ENCODE peak calls at places on chromosomes 6 and 20, in ten cellular contexts. L is tibial nerve, Z is cardiac muscle cell, V is transverse colon, J is vagina, M is astrocyte of the spinal cord, T is Panc1, C is GM12878, P is astrocyte, A is colonic mucosa. G is an unnamed sample.

GRCh38 chr6:26065952-26066380 is 21.3 kb upstream of the HFE start:
- DNase-seq in T (no peak), P (peak), L (no peak), M (peak), J (no peak), Z (peak), V (peak), A (peak), C (peak), G (peak)

GRCh38 chr6:169933839-169934698 is 182.6 kb downstream of the ERMARD start:
- DNase-seq in T (no peak), P (no peak), M (no peak), L (no peak), Z (peak), A (peak), V (peak), C (no peak), J (no peak), G (no peak)

GRCh38 chr6:143299253-143300166 is 151.0 kb downstream of the ADAT2 start:
- DNase-seq in T (no peak), A (no peak), L (no peak), C (no peak), Z (no peak), P (no peak), M (no peak), V (no peak), J (no peak), G (no peak)

GRCh38 chr6:122969999-122970398 is 26.0 kb upstream of the CLVS2 start:
- DNase-seq in J (no peak), P (no peak), T (no peak), Z (no peak), A (no peak), V (no peak), L (no peak), M (no peak), C (no peak), G (no peak)

GRCh38 chr20:31967830-31968249 is at the start of gene XKR7:
- DNase-seq in P (no peak), M (no peak), J (no peak), C (no peak), T (no peak), A (no peak), L (no peak), Z (no peak), V (no peak), G (no peak)

GRCh38 chr20:5080384-5080877 is 39.3 kb downstream of the PCNA start:
- DNase-seq in P (no peak), V (peak), C (peak), L (peak), Z (peak), T (no peak), M (no peak), J (no peak), A (no peak), G (no peak)

GRCh38 chr6:24332306-24332705 is 25.6 kb downstream of the DCDC2 start:
- DNase-seq in M (peak), V (no peak), C (no peak), L (no peak), A (no peak), J (no peak), P (peak), Z (peak), T (no peak), G (peak)

GRCh38 chr20:34024733-34025351 is 31.1 kb downstream of the RALY start:
- DNase-seq in J (no peak), L (no peak), V (no peak), Z (no peak), P (no peak), C (no peak), T (no peak), M (no peak), A (peak), G (no peak)

GRCh38 chr20:46128310-46129151 is 10.4 kb downstream of the CD40 start:
- DNase-seq in Z (peak), V (no peak), C (no peak), T (no peak), L (no peak), J (no peak), P (no peak), M (no peak), A (no peak), G (no peak)

GRCh38 chr20:49231461-49231860 is 12.2 kb downstream of the DDX27 start:
- DNase-seq in T (no peak), J (no peak), M (no peak), C (no peak), Z (no peak), P (no peak), L (no peak), V (no peak), A (no peak), G (no peak)

GRCh38 chr6:128558021-128558420 is 37.6 kb upstream of the PTPRK start:
- DNase-seq in T (no peak), Z (no peak), C (no peak), V (no peak), M (no peak), L (no peak), J (no peak), P (no peak), A (no peak), G (no peak)

GRCh38 chr6:128558924-128559323 is 38.5 kb upstream of the PTPRK start:
- DNase-seq in M (no peak), V (no peak), T (no peak), Z (no peak), L (no peak), J (no peak), C (no peak), A (no peak), P (no peak), G (no peak)

GRCh38 chr6:128557086-128557485 is 36.7 kb upstream of the PTPRK start:
- DNase-seq in J (no peak), V (no peak), A (no peak), C (no peak), L (no peak), T (no peak), Z (peak), M (no peak), P (peak), G (no peak)

GRCh38 chr6:128554302-128554701 is 33.9 kb upstream of the PTPRK start:
- DNase-seq in A (no peak), M (peak), C (no peak), J (no peak), P (no peak), Z (peak), L (no peak), V (no peak), T (no peak), G (peak)
- TF ChIP-seq CTCF in A (no peak), M (peak), C (no peak), J (no peak), P (no peak), Z (peak), L (no peak), V (peak), T (peak), G (peak)

GRCh38 chr20:38164069-38164468 is 1.0 kb downstream of the TGM2 start:
- DNase-seq in M (no peak), Z (no peak), L (no peak), V (no peak), P (no peak), T (no peak), A (no peak), C (no peak), J (no peak), G (no peak)
- H3K4me3 ChIP-seq in M (peak), Z (peak), L (no peak), V (no peak), P (peak), T (peak), A (peak), C (no peak), J (peak), G (no peak)

DNA sequence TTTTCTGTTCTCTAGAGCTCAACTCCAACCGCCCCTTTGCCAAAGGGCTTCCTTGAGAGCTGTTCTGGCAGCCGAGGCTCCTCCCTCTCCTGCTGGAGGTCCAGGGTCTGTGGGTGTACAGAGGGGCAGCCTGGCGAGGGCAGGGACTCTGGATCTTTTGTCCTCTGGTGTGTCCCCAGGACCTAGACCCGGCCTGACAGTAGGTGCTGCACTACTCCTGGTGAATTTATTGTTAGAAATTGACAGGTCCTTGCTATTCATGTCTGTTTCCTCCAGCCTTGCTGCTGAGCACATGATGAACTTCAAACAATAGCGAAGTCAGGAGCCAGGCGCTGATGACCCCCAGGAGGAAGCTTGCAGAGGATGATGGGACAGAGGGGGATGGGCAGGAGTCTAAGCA is 234.7 kb upstream of the SULF2 start:
- DNase-seq in L (no peak), Z (no peak), M (no peak), A (no peak), C (no peak), P (no peak), J (no peak), T (no peak), V (no peak), G (no peak)
- TF ChIP-seq CTCF in L (no peak), Z (no peak), M (no peak), A (no peak), C (no peak), P (no peak), J (no peak), T (no peak), V (no peak), G (no peak)

GRCh38 chr20:61803416-61803902 is 262.2 kb downstream of the TAF4 start:
- DNase-seq in V (no peak), J (no peak), M (peak), L (no peak), Z (no peak), P (peak), C (no peak), T (no peak), A (no peak), G (no peak)
- H3K4me3 ChIP-seq in V (no peak), J (peak), M (no peak), L (no peak), Z (no peak), P (no peak), C (no peak), T (no peak), A (no peak), G (no peak)

DNA sequence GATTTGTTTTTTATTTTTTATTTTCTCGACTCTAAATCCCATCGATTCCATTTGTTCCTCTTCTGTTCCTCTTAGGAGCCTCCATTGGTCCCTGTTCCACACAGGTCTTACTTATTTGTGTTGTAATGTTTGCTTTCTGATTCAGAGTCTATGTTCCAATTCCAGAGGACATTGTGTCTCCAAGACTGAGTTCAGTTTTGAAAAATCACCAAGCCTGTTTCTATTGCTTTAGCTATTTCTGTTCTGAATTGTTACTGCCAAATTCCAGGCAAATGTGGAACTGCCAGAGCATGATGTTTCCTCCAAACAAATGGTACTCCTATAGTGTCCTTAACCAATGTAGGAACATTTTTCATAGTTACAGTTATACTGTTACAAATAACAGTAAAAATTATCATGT is 270.9 kb upstream of the SPTLC3 start:
- DNase-seq in P (no peak), L (no peak), T (no peak), J (no peak), M (no peak), A (no peak), V (no peak), Z (no peak), C (no peak), G (no peak)
- TF ChIP-seq CTCF in P (no peak), L (no peak), T (no peak), J (no peak), M (no peak), A (no peak), V (no peak), Z (no peak), C (no peak), G (no peak)

GRCh38 chr20:24425523-24425922 is 43.9 kb upstream of the SYNDIG1 start:
- DNase-seq in Z (no peak), A (no peak), M (no peak), J (no peak), L (no peak), V (no peak), C (no peak), T (no peak), P (no peak), G (no peak)

GRCh38 chr20:24422361-24422760 is 47.1 kb upstream of the SYNDIG1 start:
- DNase-seq in Z (no peak), V (no peak), L (no peak), T (no peak), J (no peak), C (no peak), M (no peak), P (no peak), A (no peak), G (no peak)

GRCh38 chr20:24421071-24421470 is 48.4 kb upstream of the SYNDIG1 start:
- DNase-seq in C (no peak), Z (no peak), T (no peak), V (no peak), L (no peak), A (no peak), J (no peak), M (no peak), P (no peak), G (no peak)

GRCh38 chr20:24423794-24424307 is 45.6 kb upstream of the SYNDIG1 start:
- DNase-seq in L (no peak), T (no peak), Z (no peak), V (no peak), P (no peak), C (no peak), A (no peak), J (no peak), M (no peak), G (no peak)

GRCh38 chr20:24423291-24423690 is 46.1 kb upstream of the SYNDIG1 start:
- DNase-seq in L (no peak), A (no peak), Z (no peak), V (no peak), C (no peak), J (no peak), M (no peak), T (no peak), P (no peak), G (no peak)
- H3K4me3 ChIP-seq in L (no peak), A (no peak), Z (no peak), V (no peak), C (no peak), J (no peak), M (no peak), T (no peak), P (no peak), G (no peak)

GRCh38 chr20:25336561-25337422 is 53.8 kb downstream of the ABHD12 start:
- DNase-seq in P (peak), J (no peak), Z (peak), V (no peak), T (no peak), M (peak), L (no peak), A (no peak), C (no peak), G (peak)
- TF ChIP-seq CTCF in P (no peak), J (no peak), Z (peak), V (peak), T (peak), M (peak), L (peak), A (no peak), C (peak), G (peak)

G was measured in bronchial epithelial cell.